ENCODE peak calls at places on chromosomes 5 and 9, in nine cellular contexts. A is GM13977, Z is GM12864, X is neural progenitor cell, N is right atrium auricular region, Q is A549, Y is MM.1S, K is fibroblast of the aortic adventitia, E is GM10248. H is an unnamed sample.
A peak's percentile ranks its signal among the peaks of the same experiment; 100 is the strongest.

GRCh38 chr5:143233020-143233419 is 170.5 kb downstream of the NR3C1 start:
- DNase-seq in A (no peak), Z (no peak), X (no peak), K (peak; percentile 72), Y (no peak), Q (no peak), N (no peak), E (no peak), H (peak; percentile 65)

GRCh38 chr5:1887400-1888360 is 5.0 kb upstream of the IRX4 start:
- DNase-seq in X (peak; percentile 40), K (no peak), N (no peak), Q (no peak), A (no peak), Y (no peak), Z (no peak), E (no peak), H (no peak)

GRCh38 chr9:89361031-89361430 is 42.7 kb downstream of the SECISBP2 start:
- DNase-seq in Q (no peak), Z (no peak), K (no peak), A (no peak), N (no peak), X (no peak), E (no peak), Y (no peak), H (no peak)

GRCh38 chr9:134929560-134930158 is 11.9 kb upstream of the FCN1 start:
- DNase-seq in X (no peak), N (no peak), E (no peak), Z (no peak), Q (no peak), K (no peak), Y (no peak), A (no peak), H (no peak)

GRCh38 chr5:27328480-27328879 is 290.1 kb upstream of the CDH9 start:
- DNase-seq in E (no peak), X (no peak), A (no peak), Z (no peak), N (no peak), K (peak; percentile 81), Q (peak; percentile 33), Y (no peak), H (no peak)

GRCh38 chr9:87395804-87396458 is 101.7 kb upstream of the DAPK1 start:
- DNase-seq in E (no peak), Y (no peak), X (no peak), Z (no peak), N (no peak), Q (peak; percentile 87), K (peak; percentile 40), A (no peak), H (no peak)

GRCh38 chr9:116204252-116204882 is 50.8 kb downstream of the PAPPA start:
- DNase-seq in A (no peak), E (no peak), Y (no peak), Q (no peak), N (no peak), Z (no peak), X (no peak), K (no peak), H (no peak)

GRCh38 chr9:15299374-15299939 is 7.6 kb downstream of the TTC39B start:
- DNase-seq in K (no peak), Y (peak; percentile 7), Z (peak; percentile 55), N (no peak), X (no peak), Q (no peak), E (peak; percentile 38), A (no peak), H (no peak)

GRCh38 chr9:134065720-134066419 is 2.0 kb downstream of the BRD3 start:
- DNase-seq in A (peak; percentile 93), Q (no peak), X (peak; percentile 1), E (peak; percentile 88), N (no peak), K (peak; percentile 52), Z (peak; percentile 70), Y (no peak), H (no peak)

GRCh38 chr5:111261610-111262009 is 37.4 kb downstream of the CAMK4 start:
- DNase-seq in N (no peak), Q (no peak), Y (no peak), X (no peak), Z (no peak), E (no peak), A (no peak), K (no peak), H (no peak)

GRCh38 chr9:137763271-137763955 is 114.2 kb upstream of the CACNA1B start:
- DNase-seq in A (no peak), Z (no peak), Q (no peak), N (no peak), K (no peak), E (no peak), Y (no peak), X (no peak), H (no peak)

GRCh38 chr9:136552117-136552685 is 6.4 kb upstream of the NOTCH1 start:
- DNase-seq in N (no peak), Q (no peak), E (peak; percentile 67), Y (no peak), A (peak; percentile 77), X (no peak), Z (no peak), K (peak; percentile 88), H (peak; percentile 69)

GRCh38 chr5:78649220-78649700 is 688 bp upstream of the LHFPL2 start:
- DNase-seq in K (peak; percentile 51), X (peak; percentile 58), Y (no peak), A (no peak), E (no peak), Z (no peak), Q (peak; percentile 36), N (no peak), H (no peak)

GRCh38 chr9:133528001-133528886 is 3.5 kb upstream of the MYMK start:
- DNase-seq in Z (no peak), E (no peak), K (no peak), Q (no peak), N (no peak), A (no peak), X (peak; percentile 53), Y (no peak), H (no peak)

GRCh38 chr5:150079655-150080461 is 6.5 kb downstream of the CSF1R start:
- DNase-seq in Z (no peak), A (no peak), E (no peak), N (peak; percentile 43), Q (no peak), Y (no peak), K (no peak), X (no peak), H (no peak)

GRCh38 chr9:3173374-3173773 is 329.5 kb upstream of the PUM3 start:
- DNase-seq in Z (no peak), Y (no peak), A (no peak), N (no peak), X (no peak), K (no peak), Q (no peak), E (no peak), H (no peak)

GRCh38 chr9:127684576-127684975 is 22.2 kb upstream of the CFAP157 start:
- DNase-seq in K (peak; percentile 22), Y (no peak), N (no peak), X (no peak), A (no peak), Z (no peak), Q (no peak), E (no peak), H (no peak)

DNA sequence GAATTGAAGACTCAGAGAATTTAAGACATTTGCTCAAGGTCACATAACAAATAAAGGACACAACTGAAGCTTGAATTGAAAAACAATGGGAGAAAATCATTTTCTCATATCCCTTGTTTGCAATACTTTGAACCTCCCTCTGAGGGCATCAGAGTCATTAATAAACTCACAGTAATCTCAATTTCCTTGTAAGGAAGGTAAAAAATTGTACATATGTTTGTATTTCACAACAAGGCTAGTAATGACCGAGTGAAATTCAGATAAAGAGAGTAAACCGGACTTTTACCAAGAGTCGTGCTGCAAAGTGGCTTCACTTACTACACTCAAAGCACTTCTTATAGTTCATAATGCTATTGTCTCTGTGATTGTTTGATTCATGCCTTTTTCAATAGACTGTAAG is 665.0 kb downstream of the NR2F1-AS1 start:
- DNase-seq in Z (no peak), E (no peak), Q (peak; percentile 16), K (peak; percentile 69), A (no peak), N (no peak), X (no peak), Y (no peak), H (peak; percentile 20)
- TF ChIP-seq CTCF in Z (no peak), E (no peak), Q (peak; percentile 25), K (peak; percentile 35), A (no peak), N (no peak), X (no peak), Y (no peak), H (peak; percentile 47)

DNA sequence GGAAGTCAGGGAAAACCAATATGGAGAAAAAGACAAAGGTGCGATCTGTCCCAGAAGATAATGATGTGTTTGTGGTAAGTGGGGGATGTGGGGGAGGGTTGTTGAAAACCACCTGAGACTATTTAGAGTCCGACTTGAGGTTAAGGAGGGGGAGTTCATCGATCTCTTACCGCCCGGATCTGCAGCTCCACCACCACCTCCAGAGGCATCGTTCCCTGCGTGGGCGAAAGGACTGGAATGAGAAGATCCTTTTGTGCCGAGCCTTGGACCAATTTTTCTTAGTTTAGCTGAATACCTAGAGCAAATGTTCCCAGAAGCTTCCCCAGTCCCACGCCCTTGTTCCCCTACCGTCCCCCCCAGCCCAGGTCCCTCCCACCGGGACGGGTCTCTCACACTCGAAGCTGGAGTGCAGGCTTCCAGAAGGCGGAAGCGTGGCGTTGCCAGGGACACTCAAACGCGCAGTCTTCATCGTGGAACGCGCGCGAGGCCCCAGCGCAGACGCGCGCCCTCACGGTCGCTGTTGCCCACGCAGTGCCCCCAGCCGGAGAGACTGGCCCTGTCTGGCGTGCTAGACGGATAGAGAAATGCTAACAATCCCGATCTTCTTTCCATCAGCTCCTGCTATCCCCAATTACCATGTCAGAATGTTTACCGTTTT is at the start of gene SPATA6L:
- DNase-seq in Z (no peak), Q (peak; percentile 63), A (peak; percentile 59), N (peak; percentile 79), X (peak; percentile 43), K (peak; percentile 40), Y (no peak), E (peak; percentile 58), H (no peak)
- TF ChIP-seq CTCF in Z (no peak), Q (peak; percentile 15), A (peak; percentile 22), N (no peak), X (peak; percentile 27), K (peak; percentile 13), Y (peak; percentile 10), E (peak; percentile 25), H (peak; percentile 12)

DNA sequence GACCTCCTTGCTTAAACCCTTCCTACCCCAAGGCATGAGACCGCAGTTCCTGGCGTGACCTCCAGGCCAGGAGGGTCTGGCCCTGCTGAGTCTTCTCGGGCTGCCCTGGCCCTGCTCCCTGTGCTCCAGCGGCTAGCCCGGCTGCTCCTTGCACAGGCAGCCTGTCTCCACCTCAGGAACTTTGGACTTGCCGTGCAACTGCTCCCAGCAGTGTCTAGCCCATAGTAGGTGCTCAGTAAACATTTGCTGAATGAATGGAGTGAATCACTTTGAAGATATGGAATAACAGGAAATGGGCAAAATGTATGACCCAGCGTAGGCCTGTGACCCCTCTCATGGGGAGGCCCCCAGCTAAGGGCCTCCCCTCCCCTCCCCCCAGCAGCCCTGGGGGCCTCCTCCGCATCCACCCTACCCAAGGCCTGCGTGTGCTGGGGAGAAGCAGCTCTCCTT is 127.1 kb downstream of the ZNF354C start:
- DNase-seq in Y (no peak), N (no peak), A (no peak), E (no peak), Z (no peak), X (no peak), Q (no peak), K (no peak), H (no peak)
- TF ChIP-seq CTCF in Y (no peak), N (no peak), A (no peak), E (no peak), Z (no peak), X (peak; percentile 35), Q (no peak), K (peak; percentile 47), H (no peak)

GRCh38 chr5:139658501-139658927 is 10.4 kb downstream of the CXXC5 start:
- DNase-seq in Y (no peak), Z (no peak), N (no peak), X (no peak), A (no peak), Q (no peak), E (no peak), K (peak; percentile 57), H (no peak)
- TF ChIP-seq CTCF in Y (no peak), Z (no peak), N (no peak), X (no peak), A (no peak), Q (no peak), E (no peak), K (peak; percentile 30), H (no peak)